ENCODE peak calls at places on chromosomes 4 and X, in six cellular contexts. K is GM12878, C is HCT116, U is HepG2, F is H1, M is K562. A is an unnamed sample.

GRCh38 chr4:112125416-112125815 is 19.8 kb upstream of the FAM241A start:
- DNase-seq in K (no peak), C (no peak), U (no peak), F (no peak), M (no peak), A (no peak)

GRCh38 chr4:93183589-93183988 is 645.0 kb upstream of the ATOH1 start:
- DNase-seq in K (no peak), C (no peak), U (no peak), F (no peak), M (no peak), A (no peak)

GRCh38 chr4:76539979-76540378 is 105.0 kb downstream of the SHROOM3 start:
- DNase-seq in K (no peak), C (no peak), U (no peak), F (no peak), M (no peak), A (no peak)

GRCh38 chr4:127179451-127180087 is 453.2 kb upstream of the INTU start:
- DNase-seq in K (no peak), C (no peak), U (no peak), F (no peak), M (no peak), A (no peak)

GRCh38 chrX:123803331-123803983 is 56.4 kb upstream of the XIAP start:
- DNase-seq in K (no peak), C (peak; percentile 79), U (peak; percentile 97), F (no peak), M (peak; percentile 75), A (no peak)

GRCh38 chr4:57442834-57443291 is 332.7 kb upstream of the IGFBP7 start:
- DNase-seq in K (no peak), C (no peak), U (peak; percentile 26), F (peak; percentile 80), M (peak; percentile 17), A (peak; percentile 55)

GRCh38 chr4:94957030-94957429 is 199.3 kb downstream of the BMPR1B start:
- DNase-seq in K (no peak), C (no peak), U (no peak), F (no peak), M (no peak), A (no peak)

GRCh38 chr4:109177411-109177810 is 125.0 kb downstream of the COL25A1 start:
- DNase-seq in K (no peak), C (no peak), U (no peak), F (no peak), M (no peak), A (no peak)

GRCh38 chr4:6198768-6199343 is 1.5 kb downstream of the JAKMIP1 start:
- DNase-seq in K (no peak), C (no peak), U (no peak), F (peak; percentile 83), M (no peak), A (no peak)

GRCh38 chrX:128020701-128021100 is 31.5 kb downstream of the ACTRT1 start:
- DNase-seq in K (no peak), C (no peak), U (peak; percentile 2), F (no peak), M (no peak), A (no peak)

GRCh38 chr4:47209833-47210232 is 178.5 kb downstream of the GABRB1 start:
- DNase-seq in K (no peak), C (no peak), U (no peak), F (no peak), M (no peak), A (no peak)

GRCh38 chrX:24186986-24187385 is 37.5 kb downstream of the ZFX start:
- DNase-seq in K (no peak), C (no peak), U (peak; percentile 9), F (no peak), M (no peak), A (no peak)

GRCh38 chr4:85824166-85824945 is 349.4 kb downstream of the ARHGAP24 start:
- DNase-seq in K (no peak), C (no peak), U (no peak), F (no peak), M (no peak), A (no peak)

GRCh38 chrX:39848900-39849299 is 248.9 kb downstream of the BCOR start:
- DNase-seq in K (no peak), C (no peak), U (no peak), F (no peak), M (no peak), A (no peak)

GRCh38 chr4:53917719-53918118 is 146.7 kb downstream of the CHIC2 start:
- DNase-seq in K (no peak), C (no peak), U (no peak), F (no peak), M (no peak), A (no peak)

GRCh38 chrX:10557166-10557565 is 63.2 kb downstream of the MID1 start:
- DNase-seq in K (no peak), C (no peak), U (no peak), F (no peak), M (no peak), A (no peak)

GRCh38 chr4:7900351-7900750 is 39.3 kb downstream of the AFAP1 start:
- DNase-seq in K (no peak), C (no peak), U (no peak), F (peak; percentile 34), M (no peak), A (no peak)
- H3K4me1 ChIP-seq in K (no peaks in the 10 kb centered on the region), C (no peaks in the 10 kb centered on the region), U (no peaks in the 10 kb centered on the region), F (peaks cover 15% of the 10 kb centered on the region), M (no peaks in the 10 kb centered on the region), A (peaks cover 7% of the 10 kb centered on the region)

DNA sequence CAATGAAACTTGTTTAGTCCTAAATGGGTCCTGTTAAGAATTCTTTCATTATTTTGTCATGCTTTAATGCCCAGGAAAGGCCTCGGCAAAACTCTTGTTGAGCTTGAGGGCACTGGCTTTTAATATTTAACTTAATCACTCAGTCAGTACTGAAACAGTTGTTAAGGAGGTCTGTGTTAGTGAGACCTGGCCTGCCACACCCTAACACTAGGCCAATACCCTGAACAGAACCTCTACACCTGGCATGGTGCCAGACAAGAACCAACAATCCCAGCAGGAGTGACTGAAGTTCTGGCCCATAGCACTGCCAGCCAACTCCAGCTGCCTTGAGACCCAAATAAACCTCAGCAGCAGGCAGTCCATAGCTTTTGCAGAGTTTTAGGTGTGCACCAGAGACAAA is 85.7 kb upstream of the ITM2A start:
- DNase-seq in K (no peak), C (no peak), U (no peak), F (no peak), M (no peak), A (no peak)
- TF ChIP-seq ZNF274 in K (no peak), C (no peak), U (no peak), F (no peak), M (no peak), A (no peak)

GRCh38 chr4:113499166-113499565 is 262.4 kb downstream of the CAMK2D start:
- DNase-seq in K (no peak), C (no peak), U (peak; percentile 20), F (no peak), M (no peak), A (no peak)
- H3K4me1 ChIP-seq in K (no peaks in the 10 kb centered on the region), C (no peaks in the 10 kb centered on the region), U (peaks cover 10% of the 10 kb centered on the region), F (no peaks in the 10 kb centered on the region), M (no peaks in the 10 kb centered on the region), A (no peaks in the 10 kb centered on the region)

GRCh38 chr4:139453371-139454110 is 380 bp upstream of the RAB33B start:
- DNase-seq in K (peak; percentile 90), C (peak; percentile 94), U (peak; percentile 94), F (peak; percentile 97), M (peak; percentile 91), A (peak; percentile 89)

GRCh38 chr4:139454646-139455045 is 725 bp downstream of the RAB33B start:
- DNase-seq in K (no peak), C (no peak), U (no peak), F (no peak), M (no peak), A (no peak)

GRCh38 chr4:139454111-139454600 is at the start of gene RAB33B:
- DNase-seq in K (no peak), C (no peak), U (no peak), F (no peak), M (peak; percentile 14), A (no peak)

GRCh38 chr4:139452000-139452399 is 1.9 kb upstream of the RAB33B start:
- DNase-seq in K (no peak), C (no peak), U (no peak), F (no peak), M (no peak), A (no peak)

GRCh38 chr4:139453041-139453370 is 915 bp upstream of the RAB33B start:
- DNase-seq in K (peak; percentile 59), C (no peak), U (peak; percentile 88), F (no peak), M (no peak), A (no peak)
- TF ChIP-seq ZNF274 in K (no peak), C (no peak), U (no peak), F (no peak), M (no peak), A (no peak)

GRCh38 chr4:1753256-1753655 is 31.9 kb downstream of the TACC3 start:
- DNase-seq in K (no peak), C (no peak), U (no peak), F (no peak), M (no peak), A (no peak)

GRCh38 chr4:1751919-1752283 is 30.6 kb downstream of the TACC3 start:
- DNase-seq in K (no peak), C (no peak), U (peak; percentile 52), F (no peak), M (peak; percentile 66), A (no peak)

GRCh38 chr4:1753692-1754311 is 32.5 kb downstream of the TACC3 start:
- DNase-seq in K (no peak), C (no peak), U (peak; percentile 39), F (no peak), M (no peak), A (no peak)

GRCh38 chr4:1751155-1751918 is 30.0 kb downstream of the TACC3 start:
- DNase-seq in K (no peak), C (no peak), U (no peak), F (no peak), M (no peak), A (no peak)

GRCh38 chr4:1752284-1753041 is 31.1 kb downstream of the TACC3 start:
- DNase-seq in K (no peak), C (no peak), U (peak; percentile 69), F (no peak), M (peak; percentile 65), A (no peak)
- H3K4me1 ChIP-seq in K (no peaks in the 10 kb centered on the region), C (peaks cover 15% of the 10 kb centered on the region), U (peaks cover 90% of the 10 kb centered on the region), F (no peaks in the 10 kb centered on the region), M (peaks cover 94% of the 10 kb centered on the region), A (peaks cover 55% of the 10 kb centered on the region)

GRCh38 chrX:34961662-34962061 is 19.1 kb downstream of the FAM47B start:
- DNase-seq in K (no peak), C (no peak), U (no peak), F (no peak), M (no peak), A (no peak)

DNA sequence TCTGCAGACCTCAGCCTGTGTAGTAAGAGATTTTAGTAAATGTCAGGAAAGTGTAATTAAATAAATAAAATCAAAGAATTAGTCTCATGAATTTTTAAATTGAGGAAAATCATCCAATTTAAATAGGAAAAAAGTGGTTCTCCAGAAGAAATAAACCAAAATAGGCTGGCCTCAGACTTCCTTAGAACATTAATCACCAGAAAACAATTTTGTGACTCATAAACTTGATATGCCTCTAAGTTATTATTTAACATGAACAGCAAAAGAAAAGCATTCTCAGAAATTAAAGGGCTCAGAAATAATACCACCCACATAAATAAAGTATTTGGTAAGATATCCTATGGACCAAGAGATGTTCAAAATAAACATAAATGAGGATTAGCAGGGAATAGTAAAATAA is 14.3 kb downstream of the FAM47B start:
- DNase-seq in K (no peak), C (no peak), U (no peak), F (no peak), M (no peak), A (no peak)
- TF ChIP-seq ZNF274 in K (no peak), C (no peak), U (no peak), F (no peak), M (no peak), A (no peak)

GRCh38 chrX:118350715-118351114 is 4.8 kb downstream of the WDR44 start:
- DNase-seq in K (no peak), C (no peak), U (no peak), F (no peak), M (no peak), A (no peak)
- H3K4me1 ChIP-seq in K (peaks cover 5% of the 10 kb centered on the region), C (peaks cover 47% of the 10 kb centered on the region), U (peaks cover 23% of the 10 kb centered on the region), F (no peaks in the 10 kb centered on the region), M (peaks cover 7% of the 10 kb centered on the region), A (no peaks in the 10 kb centered on the region)